ENCODE peak calls at places on chromosome 18, in four cellular contexts. L is Kasumi-1, V is fibroblast of the aortic adventitia, K is adrenal gland. M is an unnamed sample.

GRCh38 chr18:79242246-79242645 is 153.5 kb upstream of the NFATC1 start:
- DNase-seq in L (no peak), V (no peak), K (no peak), M (no peak)

GRCh38 chr18:52160652-52161051 is 179.3 kb upstream of the DCC start:
- DNase-seq in L (no peak), V (no peak), K (no peak), M (no peak)

GRCh38 chr18:59488899-59489298 is 129.8 kb upstream of the LMAN1 start:
- DNase-seq in L (no peak), V (no peak), K (no peak), M (no peak)

GRCh38 chr18:35750929-35751328 is 169.4 kb downstream of the GALNT1 start:
- DNase-seq in L (no peak), V (no peak), K (no peak), M (no peak)

GRCh38 chr18:45775241-45775676 is 50.2 kb upstream of the SIGLEC15 start:
- DNase-seq in L (peak), V (peak), K (peak), M (peak)

GRCh38 chr18:79804130-79804772 is 6.5 kb downstream of the KCNG2 start:
- DNase-seq in L (no peak), V (no peak), K (no peak), M (no peak)

GRCh38 chr18:44592639-44593038 is 88.0 kb upstream of the SETBP1 start:
- DNase-seq in L (no peak), V (peak), K (no peak), M (no peak)

GRCh38 chr18:75439356-75439755 is 11.9 kb upstream of the SMIM21 start:
- DNase-seq in L (no peak), V (no peak), K (no peak), M (no peak)

GRCh38 chr18:45243347-45244095 is 371.8 kb upstream of the SLC14A2 start:
- DNase-seq in L (no peak), V (peak), K (no peak), M (no peak)

GRCh38 chr18:33116376-33116775 is 324.1 kb downstream of the CCDC178 start:
- DNase-seq in L (peak), V (no peak), K (no peak), M (no peak)

GRCh38 chr18:37483221-37483971 is 82.2 kb downstream of the CELF4 start:
- DNase-seq in L (peak), V (peak), K (no peak), M (no peak)

GRCh38 chr18:56148373-56148772 is 490.0 kb downstream of the TXNL1 start:
- DNase-seq in L (no peak), V (peak), K (no peak), M (no peak)

GRCh38 chr18:51852661-51853060 is 487.3 kb upstream of the DCC start:
- DNase-seq in L (no peak), V (no peak), K (no peak), M (no peak)

GRCh38 chr18:32049393-32050161 is 31.0 kb downstream of the RNF125 start:
- DNase-seq in L (peak), V (peak), K (peak), M (no peak)

GRCh38 chr18:59649575-59649974 is 47.6 kb downstream of the CCBE1 start:
- DNase-seq in L (no peak), V (no peak), K (no peak), M (no peak)

GRCh38 chr18:51561821-51562220 is 364.3 kb upstream of the MEX3C start:
- DNase-seq in L (no peak), V (no peak), K (peak), M (no peak)

GRCh38 chr18:4394700-4395099 is 60.4 kb downstream of the DLGAP1 start:
- DNase-seq in L (no peak), V (no peak), K (no peak), M (no peak)

M was measured in HCT116.